ENCODE peak calls at places on chromosomes 11 and 22, in seven cellular contexts. One of them, this sample, is unnamed.
A peak's percentile ranks its signal among the peaks of the same experiment; 100 is the strongest.

GRCh38 chr11:121389651-121390050 is 62.5 kb upstream of the SORL1 start:
- DNase-seq in kidney tubule cell: peak; percentile 18
- DNase-seq in HAP-1: peak; percentile 60
- DNase-seq in ovary: no peak
- DNase-seq in activated CD4-positive, alpha-beta memory T cell treated with anti-CD3 and anti-CD28 coated beads, Interleukin-2, amount 10 ng/mL, durations not matched to agents 7 days and 5 days: no peak
- DNase-seq in SHP77: no peak
- DNase-seq in cardiac muscle cell: peak; percentile 87
- DNase-seq in this sample: no peak

GRCh38 chr11:10584071-10584501 is 15.6 kb upstream of the LYVE1 start:
- DNase-seq in SHP77: no peak
- DNase-seq in kidney tubule cell: no peak
- DNase-seq in cardiac muscle cell: no peak
- DNase-seq in ovary: peak; percentile 78
- DNase-seq in HAP-1: no peak
- DNase-seq in activated CD4-positive, alpha-beta memory T cell treated with anti-CD3 and anti-CD28 coated beads, Interleukin-2, amount 10 ng/mL, durations not matched to agents 7 days and 5 days: no peak
- DNase-seq in this sample: no peak

GRCh38 chr11:66007201-66007634 is 4.6 kb upstream of the CST6 start:
- DNase-seq in kidney tubule cell: no peak
- DNase-seq in activated CD4-positive, alpha-beta memory T cell treated with anti-CD3 and anti-CD28 coated beads, Interleukin-2, amount 10 ng/mL, durations not matched to agents 7 days and 5 days: no peak
- DNase-seq in cardiac muscle cell: no peak
- DNase-seq in HAP-1: no peak
- DNase-seq in SHP77: no peak
- DNase-seq in ovary: no peak
- DNase-seq in this sample: no peak

GRCh38 chr22:30420401-30421178 is 5.0 kb upstream of the MTFP1 start:
- DNase-seq in kidney tubule cell: peak; percentile 88
- DNase-seq in ovary: no peak
- DNase-seq in HAP-1: no peak
- DNase-seq in cardiac muscle cell: no peak
- DNase-seq in activated CD4-positive, alpha-beta memory T cell treated with anti-CD3 and anti-CD28 coated beads, Interleukin-2, amount 10 ng/mL, durations not matched to agents 7 days and 5 days: no peak
- DNase-seq in SHP77: no peak
- DNase-seq in this sample: no peak

GRCh38 chr11:31799036-31799793 is 11.9 kb downstream of the PAX6 start:
- DNase-seq in SHP77: no peak
- DNase-seq in ovary: no peak
- DNase-seq in kidney tubule cell: no peak
- DNase-seq in activated CD4-positive, alpha-beta memory T cell treated with anti-CD3 and anti-CD28 coated beads, Interleukin-2, amount 10 ng/mL, durations not matched to agents 7 days and 5 days: no peak
- DNase-seq in cardiac muscle cell: no peak
- DNase-seq in HAP-1: no peak
- DNase-seq in this sample: no peak

GRCh38 chr11:131042711-131043110 is 126.4 kb upstream of the SNX19 start:
- DNase-seq in SHP77: no peak
- DNase-seq in kidney tubule cell: no peak
- DNase-seq in HAP-1: no peak
- DNase-seq in ovary: no peak
- DNase-seq in cardiac muscle cell: no peak
- DNase-seq in activated CD4-positive, alpha-beta memory T cell treated with anti-CD3 and anti-CD28 coated beads, Interleukin-2, amount 10 ng/mL, durations not matched to agents 7 days and 5 days: no peak
- DNase-seq in this sample: no peak

GRCh38 chr11:65562020-65562419 is 3.9 kb upstream of the LTBP3 start:
- DNase-seq in ovary: no peak
- DNase-seq in activated CD4-positive, alpha-beta memory T cell treated with anti-CD3 and anti-CD28 coated beads, Interleukin-2, amount 10 ng/mL, durations not matched to agents 7 days and 5 days: no peak
- DNase-seq in HAP-1: no peak
- DNase-seq in SHP77: no peak
- DNase-seq in cardiac muscle cell: no peak
- DNase-seq in kidney tubule cell: no peak
- DNase-seq in this sample: no peak

GRCh38 chr11:1555713-1556153 is 16.3 kb downstream of the DUSP8 start:
- DNase-seq in HAP-1: no peak
- DNase-seq in activated CD4-positive, alpha-beta memory T cell treated with anti-CD3 and anti-CD28 coated beads, Interleukin-2, amount 10 ng/mL, durations not matched to agents 7 days and 5 days: no peak
- DNase-seq in cardiac muscle cell: no peak
- DNase-seq in SHP77: no peak
- DNase-seq in kidney tubule cell: no peak
- DNase-seq in ovary: no peak
- DNase-seq in this sample: no peak

GRCh38 chr22:30649430-30650007 is 13.9 kb downstream of the SLC35E4 start:
- DNase-seq in kidney tubule cell: peak; percentile 94
- DNase-seq in cardiac muscle cell: no peak
- DNase-seq in HAP-1: no peak
- DNase-seq in SHP77: no peak
- DNase-seq in activated CD4-positive, alpha-beta memory T cell treated with anti-CD3 and anti-CD28 coated beads, Interleukin-2, amount 10 ng/mL, durations not matched to agents 7 days and 5 days: peak; percentile 88
- DNase-seq in ovary: no peak
- DNase-seq in this sample: no peak

GRCh38 chr11:69319255-69320106 is 25.5 kb downstream of the MYEOV start:
- DNase-seq in cardiac muscle cell: no peak
- DNase-seq in kidney tubule cell: no peak
- DNase-seq in activated CD4-positive, alpha-beta memory T cell treated with anti-CD3 and anti-CD28 coated beads, Interleukin-2, amount 10 ng/mL, durations not matched to agents 7 days and 5 days: no peak
- DNase-seq in HAP-1: no peak
- DNase-seq in SHP77: no peak
- DNase-seq in ovary: no peak
- DNase-seq in this sample: no peak

GRCh38 chr11:117315285-117316196 is 515 bp downstream of the BACE1 start:
- DNase-seq in SHP77: no peak
- DNase-seq in cardiac muscle cell: peak; percentile 19
- DNase-seq in activated CD4-positive, alpha-beta memory T cell treated with anti-CD3 and anti-CD28 coated beads, Interleukin-2, amount 10 ng/mL, durations not matched to agents 7 days and 5 days: peak; percentile 21
- DNase-seq in ovary: peak; percentile 17
- DNase-seq in HAP-1: no peak
- DNase-seq in kidney tubule cell: no peak
- DNase-seq in this sample: peak; percentile 33

GRCh38 chr11:44313701-44314489 is 4.0 kb upstream of the ALX4 start:
- DNase-seq in kidney tubule cell: no peak
- DNase-seq in ovary: no peak
- DNase-seq in cardiac muscle cell: no peak
- DNase-seq in HAP-1: no peak
- DNase-seq in SHP77: no peak
- DNase-seq in activated CD4-positive, alpha-beta memory T cell treated with anti-CD3 and anti-CD28 coated beads, Interleukin-2, amount 10 ng/mL, durations not matched to agents 7 days and 5 days: no peak
- DNase-seq in this sample: no peak

GRCh38 chr22:35630387-35630793 is 13.3 kb upstream of the MB start:
- DNase-seq in kidney tubule cell: peak; percentile 76
- DNase-seq in SHP77: no peak
- DNase-seq in activated CD4-positive, alpha-beta memory T cell treated with anti-CD3 and anti-CD28 coated beads, Interleukin-2, amount 10 ng/mL, durations not matched to agents 7 days and 5 days: no peak
- DNase-seq in HAP-1: peak; percentile 28
- DNase-seq in cardiac muscle cell: peak; percentile 15
- DNase-seq in ovary: no peak
- DNase-seq in this sample: no peak

GRCh38 chr11:110711776-110712642 is at the start of gene ARHGAP20:
- DNase-seq in HAP-1: peak; percentile 68
- DNase-seq in kidney tubule cell: peak; percentile 47
- DNase-seq in ovary: peak; percentile 31
- DNase-seq in SHP77: no peak
- DNase-seq in cardiac muscle cell: peak; percentile 81
- DNase-seq in activated CD4-positive, alpha-beta memory T cell treated with anti-CD3 and anti-CD28 coated beads, Interleukin-2, amount 10 ng/mL, durations not matched to agents 7 days and 5 days: peak; percentile 46
- DNase-seq in this sample: peak; percentile 85

GRCh38 chr11:132358573-132358953 is 988.1 kb downstream of the NTM start:
- DNase-seq in SHP77: no peak
- DNase-seq in ovary: no peak
- DNase-seq in HAP-1: no peak
- DNase-seq in kidney tubule cell: no peak
- DNase-seq in activated CD4-positive, alpha-beta memory T cell treated with anti-CD3 and anti-CD28 coated beads, Interleukin-2, amount 10 ng/mL, durations not matched to agents 7 days and 5 days: no peak
- DNase-seq in cardiac muscle cell: no peak
- DNase-seq in this sample: no peak

GRCh38 chr22:42906605-42907338 is 49.7 kb upstream of the ARFGAP3 start:
- DNase-seq in activated CD4-positive, alpha-beta memory T cell treated with anti-CD3 and anti-CD28 coated beads, Interleukin-2, amount 10 ng/mL, durations not matched to agents 7 days and 5 days: no peak
- DNase-seq in cardiac muscle cell: peak; percentile 76
- DNase-seq in kidney tubule cell: no peak
- DNase-seq in ovary: peak; percentile 67
- DNase-seq in HAP-1: no peak
- DNase-seq in SHP77: no peak
- DNase-seq in this sample: no peak

GRCh38 chr22:46969491-46969890 is 207.0 kb downstream of the TBC1D22A start:
- DNase-seq in SHP77: no peak
- DNase-seq in ovary: no peak
- DNase-seq in kidney tubule cell: no peak
- DNase-seq in HAP-1: no peak
- DNase-seq in activated CD4-positive, alpha-beta memory T cell treated with anti-CD3 and anti-CD28 coated beads, Interleukin-2, amount 10 ng/mL, durations not matched to agents 7 days and 5 days: peak; percentile 37
- DNase-seq in cardiac muscle cell: no peak
- DNase-seq in this sample: no peak

GRCh38 chr11:60984616-60985015 is 13.1 kb downstream of the CD6 start:
- DNase-seq in ovary: no peak
- DNase-seq in cardiac muscle cell: no peak
- DNase-seq in activated CD4-positive, alpha-beta memory T cell treated with anti-CD3 and anti-CD28 coated beads, Interleukin-2, amount 10 ng/mL, durations not matched to agents 7 days and 5 days: no peak
- DNase-seq in HAP-1: no peak
- DNase-seq in kidney tubule cell: no peak
- DNase-seq in SHP77: no peak
- DNase-seq in this sample: no peak

GRCh38 chr11:70482529-70482917 is 84.2 kb downstream of the CTTN start:
- DNase-seq in HAP-1: no peak
- DNase-seq in activated CD4-positive, alpha-beta memory T cell treated with anti-CD3 and anti-CD28 coated beads, Interleukin-2, amount 10 ng/mL, durations not matched to agents 7 days and 5 days: no peak
- DNase-seq in kidney tubule cell: no peak
- DNase-seq in cardiac muscle cell: peak; percentile 86
- DNase-seq in ovary: no peak
- DNase-seq in SHP77: no peak
- DNase-seq in this sample: no peak

GRCh38 chr11:1707751-1708150 is 10.8 kb downstream of the KRTAP5-6 start:
- DNase-seq in ovary: no peak
- DNase-seq in cardiac muscle cell: no peak
- DNase-seq in HAP-1: no peak
- DNase-seq in activated CD4-positive, alpha-beta memory T cell treated with anti-CD3 and anti-CD28 coated beads, Interleukin-2, amount 10 ng/mL, durations not matched to agents 7 days and 5 days: no peak
- DNase-seq in kidney tubule cell: no peak
- DNase-seq in SHP77: no peak
- DNase-seq in this sample: no peak

GRCh38 chr11:28938091-28938490 is 829.9 kb downstream of the METTL15 start:
- DNase-seq in cardiac muscle cell: no peak
- DNase-seq in ovary: no peak
- DNase-seq in activated CD4-positive, alpha-beta memory T cell treated with anti-CD3 and anti-CD28 coated beads, Interleukin-2, amount 10 ng/mL, durations not matched to agents 7 days and 5 days: no peak
- DNase-seq in SHP77: no peak
- DNase-seq in HAP-1: no peak
- DNase-seq in kidney tubule cell: no peak
- DNase-seq in this sample: no peak

GRCh38 chr11:19200410-19201201 is 1.2 kb downstream of the CSRP3 start:
- DNase-seq in HAP-1: no peak
- DNase-seq in activated CD4-positive, alpha-beta memory T cell treated with anti-CD3 and anti-CD28 coated beads, Interleukin-2, amount 10 ng/mL, durations not matched to agents 7 days and 5 days: no peak
- DNase-seq in cardiac muscle cell: no peak
- DNase-seq in ovary: no peak
- DNase-seq in SHP77: no peak
- DNase-seq in kidney tubule cell: peak; percentile 69
- DNase-seq in this sample: no peak

This sample was measured in HEK293T.